ENCODE peak calls at places on chromosomes 6 and 20, in nine cellular contexts. C, W, N, H, F, I, K, R and S are unnamed samples.

GRCh38 chr20:17854307-17854903 is 114.2 kb downstream of the SNX5 start:
- DNase-seq in C (peak; percentile 82), W (peak; percentile 82), N (peak; percentile 55), H (no peak), F (peak; percentile 79), I (peak; percentile 41), K (peak; percentile 54), R (no peak), S (peak; percentile 42)

GRCh38 chr6:90003941-90004340 is 109.7 kb downstream of the GJA10 start:
- DNase-seq in C (no peak), W (no peak), N (no peak), H (no peak), F (no peak), I (no peak), K (no peak), R (no peak), S (no peak)

GRCh38 chr20:56211051-56211450 is 37.5 kb upstream of the MC3R start:
- DNase-seq in C (no peak), W (no peak), N (no peak), H (no peak), F (no peak), I (no peak), K (no peak), R (no peak), S (no peak)

GRCh38 chr6:36949636-36950035 is 4.9 kb upstream of the PI16 start:
- DNase-seq in C (no peak), W (no peak), N (peak; percentile 88), H (no peak), F (no peak), I (no peak), K (no peak), R (no peak), S (no peak)

GRCh38 chr20:13105864-13106457 is 97.2 kb downstream of the SPTLC3 start:
- DNase-seq in C (peak; percentile 69), W (no peak), N (peak; percentile 34), H (no peak), F (no peak), I (peak; percentile 13), K (no peak), R (peak; percentile 19), S (no peak)

GRCh38 chr6:148557796-148558457 is 188.9 kb upstream of the UST start:
- DNase-seq in C (no peak), W (no peak), N (no peak), H (no peak), F (no peak), I (no peak), K (no peak), R (no peak), S (no peak)

GRCh38 chr6:160733045-160733646 is 31.1 kb downstream of the PLG start:
- DNase-seq in C (peak; percentile 82), W (peak; percentile 13), N (no peak), H (no peak), F (peak; percentile 28), I (peak; percentile 28), K (no peak), R (no peak), S (peak; percentile 28)

GRCh38 chr6:145626857-145627256 is 108.5 kb downstream of the EPM2A start:
- DNase-seq in C (no peak), W (no peak), N (peak; percentile 8), H (no peak), F (no peak), I (no peak), K (no peak), R (no peak), S (no peak)

GRCh38 chr20:37345339-37346231 is at the start of gene SRC:
- DNase-seq in C (peak; percentile 84), W (peak; percentile 91), N (peak; percentile 53), H (peak; percentile 69), F (peak; percentile 89), I (no peak), K (peak; percentile 84), R (peak; percentile 95), S (peak; percentile 84)

GRCh38 chr6:103183831-103184411 is 1675.8 kb downstream of the HACE1 start:
- DNase-seq in C (peak; percentile 32), W (no peak), N (no peak), H (no peak), F (no peak), I (no peak), K (no peak), R (no peak), S (no peak)

GRCh38 chr20:62762801-62763368 is 33.4 kb upstream of the MRGBP start:
- DNase-seq in C (no peak), W (no peak), N (no peak), H (no peak), F (no peak), I (no peak), K (no peak), R (no peak), S (no peak)

GRCh38 chr6:87115402-87116135 is 20.7 kb upstream of the CGA start:
- DNase-seq in C (peak; percentile 38), W (no peak), N (no peak), H (no peak), F (no peak), I (no peak), K (no peak), R (no peak), S (no peak)

GRCh38 chr6:80517525-80517924 is 411.1 kb downstream of the BCKDHB start:
- DNase-seq in C (no peak), W (no peak), N (no peak), H (no peak), F (no peak), I (no peak), K (no peak), R (no peak), S (no peak)

GRCh38 chr20:53739799-53740785 is 146.5 kb upstream of the ZNF217 start:
- DNase-seq in C (no peak), W (no peak), N (no peak), H (no peak), F (no peak), I (no peak), K (no peak), R (no peak), S (no peak)

GRCh38 chr20:38871560-38871953 is 54.7 kb upstream of the FAM83D start:
- DNase-seq in C (no peak), W (no peak), N (no peak), H (no peak), F (no peak), I (no peak), K (no peak), R (no peak), S (no peak)
- H3K4me1 ChIP-seq in C (peaks cover 21% of the 10 kb centered on the region), W (peaks cover 24% of the 10 kb centered on the region), N (peaks cover 36% of the 10 kb centered on the region), H (no peaks in the 10 kb centered on the region), F (no peaks in the 10 kb centered on the region), I (peaks cover 16% of the 10 kb centered on the region), K (peaks cover 46% of the 10 kb centered on the region), R (peaks cover 5% of the 10 kb centered on the region), S (no peaks in the 10 kb centered on the region)

GRCh38 chr6:157550114-157550989 is 169.4 kb downstream of the ZDHHC14 start:
- DNase-seq in C (no peak), W (no peak), N (no peak), H (no peak), F (no peak), I (no peak), K (no peak), R (no peak), S (no peak)

GRCh38 chr6:157552171-157552747 is 171.3 kb downstream of the ZDHHC14 start:
- DNase-seq in C (peak; percentile 97), W (no peak), N (no peak), H (no peak), F (no peak), I (no peak), K (no peak), R (no peak), S (no peak)

GRCh38 chr6:157551041-157551832 is 170.2 kb downstream of the ZDHHC14 start:
- DNase-seq in C (peak; percentile 27), W (no peak), N (no peak), H (no peak), F (no peak), I (peak; percentile 22), K (no peak), R (no peak), S (no peak)

GRCh38 chr6:157554747-157555146 is 173.8 kb downstream of the ZDHHC14 start:
- DNase-seq in C (no peak), W (no peak), N (no peak), H (no peak), F (no peak), I (no peak), K (no peak), R (no peak), S (no peak)

GRCh38 chr6:157552956-157553485 is 172.0 kb downstream of the ZDHHC14 start:
- DNase-seq in C (peak; percentile 24), W (no peak), N (no peak), H (no peak), F (no peak), I (no peak), K (no peak), R (no peak), S (no peak)
- H3K4me3 ChIP-seq in C (peak overlapping the region; percentile 9), W (no peak overlapping the region), N (no peak overlapping the region), H (no peak overlapping the region), F (no peak overlapping the region), I (no peak overlapping the region), K (no peak overlapping the region), R (no peak overlapping the region), S (no peak overlapping the region)

DNA sequence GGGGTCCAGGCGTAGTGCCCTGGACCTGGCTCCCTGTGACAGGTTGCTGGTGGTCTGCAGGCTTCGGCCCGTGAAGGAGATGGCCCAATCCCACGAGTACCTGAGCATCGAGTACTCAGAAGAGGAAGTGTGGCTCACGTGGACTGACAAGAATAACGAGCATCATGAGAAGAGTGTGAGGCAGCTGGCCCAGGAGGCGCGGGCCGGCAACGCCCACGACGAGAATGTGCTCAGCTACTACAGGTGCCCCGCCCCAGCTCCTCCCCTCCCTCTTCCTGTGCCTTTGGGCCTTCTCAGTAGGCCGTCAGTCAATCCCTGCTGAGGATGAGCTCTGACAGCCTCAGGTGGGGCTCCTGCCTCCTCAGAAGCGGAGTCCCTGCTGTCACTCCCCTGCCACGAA is 42.6 kb downstream of the UQCC2 start:
- DNase-seq in C (no peak), W (peak; percentile 83), N (no peak), H (no peak), F (peak; percentile 42), I (no peak), K (peak; percentile 70), R (no peak), S (no peak)
- TF ChIP-seq POLR2AphosphoS5 in C (no peak), W (no peak), N (no peak), H (no peak), F (no peak), I (no peak), K (no peak), R (no peak), S (no peak)

DNA sequence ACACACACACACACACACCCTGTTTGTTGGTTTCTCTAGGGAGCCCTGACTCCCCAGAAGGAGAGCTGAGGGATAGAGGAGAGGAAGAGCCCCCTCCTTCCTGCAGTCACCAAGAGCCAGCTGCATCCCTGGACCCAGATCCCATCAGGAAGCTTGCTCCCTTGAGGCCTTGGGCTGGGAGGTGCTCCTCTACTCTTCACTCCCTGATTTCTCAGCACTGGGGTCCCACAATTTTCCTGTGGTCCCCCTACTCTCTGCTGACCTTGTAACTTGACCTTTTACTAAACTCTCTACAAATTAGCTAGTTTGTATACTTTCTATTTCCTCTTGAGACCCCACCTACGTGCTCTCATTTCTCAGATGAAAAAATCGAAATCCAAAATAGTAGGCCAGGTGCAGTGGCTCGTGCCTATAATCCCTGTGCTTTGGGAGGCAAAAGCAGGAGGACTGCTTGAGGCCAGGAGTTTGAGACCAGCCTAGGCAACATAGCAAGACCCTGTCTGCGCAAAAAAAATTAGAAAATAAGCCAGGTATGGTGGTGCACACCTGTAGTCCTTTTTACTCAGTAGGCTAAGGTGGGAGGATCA is 5.0 kb upstream of the OCSTAMP start:
- DNase-seq in C (no peak), W (no peak), N (no peak), H (no peak), F (no peak), I (no peak), K (no peak), R (no peak), S (no peak)
- H3K4me1 ChIP-seq in C (peaks cover 49% of the 10 kb centered on the region), W (no peaks in the 10 kb centered on the region), N (peaks cover 11% of the 10 kb centered on the region), H (no peaks in the 10 kb centered on the region), F (no peaks in the 10 kb centered on the region), I (peaks cover 3% of the 10 kb centered on the region), K (peaks cover 5% of the 10 kb centered on the region), R (no peaks in the 10 kb centered on the region), S (no peaks in the 10 kb centered on the region)